ENCODE peak calls at places on chromosome 6, in six cellular contexts. R is HCT116, U is K562, I is H1, W is HepG2, F is GM12878. H is an unnamed sample. For H3K36me3, the result is how much of the 10 kb centered on the place peaks cover.

GRCh38 chr6:135667694-135668455 is 170.3 kb upstream of the AHI1 start:
- DNase-seq in R (no peak), U (no peak), W (no peak), F (no peak), I (no peak), H (no peak)

GRCh38 chr6:134477991-134478635 is 160.2 kb upstream of the SGK1 start:
- DNase-seq in R (no peak), U (no peak), F (no peak), I (no peak), W (no peak), H (no peak)

GRCh38 chr6:34179106-34179720 is 33.3 kb upstream of the GRM4 start:
- DNase-seq in F (no peak), R (no peak), U (no peak), I (no peak), W (no peak), H (no peak)

GRCh38 chr6:33578164-33578563 is 1.9 kb downstream of the BAK1 start:
- DNase-seq in F (no peak), R (no peak), I (no peak), W (no peak), U (no peak), H (no peak)

GRCh38 chr6:165660881-165661415 is 2.1 kb downstream of the PDE10A start:
- DNase-seq in R (no peak), W (no peak), F (no peak), U (no peak), I (no peak), H (no peak)

GRCh38 chr6:147179809-147180208 is 24.4 kb upstream of the STXBP5 start:
- DNase-seq in W (no peak), R (no peak), F (no peak), I (no peak), U (no peak), H (no peak)

GRCh38 chr6:579339-579738 is 77.6 kb downstream of the HUS1B start:
- DNase-seq in R (no peak), I (no peak), W (peak), U (peak), F (no peak), H (no peak)

GRCh38 chr6:143675327-143675900 is 2.4 kb upstream of the PHACTR2 start:
- DNase-seq in W (peak), F (no peak), R (no peak), U (no peak), I (no peak), H (no peak)

GRCh38 chr6:116840091-116840490 is 11.2 kb upstream of the GPRC6A start:
- DNase-seq in R (no peak), I (no peak), U (peak), W (no peak), F (no peak), H (no peak)

GRCh38 chr6:167401525-167402194 is 76.8 kb downstream of the TTLL2 start:
- DNase-seq in R (no peak), W (no peak), I (no peak), F (no peak), U (no peak), H (no peak)

GRCh38 chr6:160036331-160036695 is 67.4 kb downstream of the IGF2R start:
- DNase-seq in W (no peak), F (no peak), U (no peak), I (no peak), R (no peak), H (no peak)
- H3K36me3 ChIP-seq in W (under half), F (under half), U (half or more), I (half or more), R (under half), H (half or more)

DNA sequence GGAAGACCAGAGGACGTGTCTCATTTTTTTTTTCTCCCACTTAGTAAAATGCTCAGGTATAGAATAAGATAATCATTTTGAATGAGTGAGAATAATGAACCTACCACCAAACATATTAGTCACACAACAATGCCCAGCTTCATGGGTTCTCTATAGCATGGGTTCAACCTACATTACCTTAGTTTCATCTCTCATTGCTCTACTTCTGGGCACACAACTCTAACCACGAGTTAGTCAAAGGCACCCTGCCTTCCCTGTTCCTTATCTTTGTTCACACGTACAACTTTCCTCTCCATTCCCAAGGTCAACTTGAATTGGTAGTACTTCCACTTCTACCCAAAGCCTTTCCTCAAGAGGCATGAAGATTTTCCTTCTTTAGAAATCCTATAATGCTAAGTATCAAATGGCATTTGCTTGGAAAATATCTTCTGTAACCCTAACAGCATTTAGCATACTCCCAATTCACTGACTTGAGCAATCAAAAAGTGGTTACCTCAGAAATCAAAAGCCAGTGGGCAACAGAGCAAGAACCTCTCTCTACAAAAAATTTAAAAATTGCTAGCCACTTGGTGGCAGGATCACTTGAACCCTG is 20.9 kb downstream of the DEK start:
- DNase-seq in W (no peak), I (no peak), U (no peak), R (no peak), F (no peak), H (no peak)
- TF ChIP-seq ZNF274 in W (no peak), I (no peak), U (no peak), R (no peak), F (no peak), H (no peak)

GRCh38 chr6:44250718-44251123 is 3.8 kb downstream of the HSP90AB1 start:
- DNase-seq in R (no peak), I (no peak), W (no peak), F (no peak), U (no peak), H (no peak)
- H3K36me3 ChIP-seq in R (half or more), I (half or more), W (under half), F (half or more), U (half or more), H (half or more)

GRCh38 chr6:168883410-168884049 is 370.1 kb downstream of the THBS2 start:
- DNase-seq in R (no peak), F (no peak), W (no peak), U (no peak), I (no peak), H (no peak)

GRCh38 chr6:168885741-168886140 is 367.9 kb downstream of the THBS2 start:
- DNase-seq in R (no peak), F (no peak), U (no peak), I (no peak), W (no peak), H (no peak)

GRCh38 chr6:168885196-168885595 is 368.4 kb downstream of the THBS2 start:
- DNase-seq in F (no peak), U (no peak), W (no peak), I (no peak), R (no peak), H (no peak)

GRCh38 chr6:168884646-168885086 is 369.0 kb downstream of the THBS2 start:
- DNase-seq in R (peak), I (no peak), W (peak), F (no peak), U (peak), H (peak)

GRCh38 chr6:168884050-168884645 is 369.5 kb downstream of the THBS2 start:
- DNase-seq in W (no peak), U (no peak), F (no peak), R (no peak), I (no peak), H (no peak)
- TF ChIP-seq ZNF274 in W (no peak), U (no peak), F (no peak), R (no peak), I (no peak), H (no peak)

DNA sequence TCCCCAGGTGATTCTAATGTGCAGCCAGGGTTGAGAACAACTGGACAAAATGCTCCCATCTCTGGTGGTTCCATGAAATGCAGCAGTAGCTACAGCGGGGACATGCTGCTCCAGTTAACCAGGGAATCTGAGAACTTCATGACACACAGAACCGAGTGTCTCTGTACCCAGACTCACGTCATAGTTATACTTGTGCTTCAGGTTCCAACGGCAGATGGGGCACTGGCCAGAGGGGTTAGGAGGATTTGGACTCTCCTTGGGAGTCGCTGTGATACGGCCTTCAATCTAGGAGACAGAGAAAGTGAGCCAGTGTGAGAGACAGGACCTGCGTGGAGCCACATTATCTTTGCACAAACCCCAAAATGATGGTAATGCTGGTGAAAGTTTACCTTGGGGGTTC is 9.2 kb downstream of the MRPS18A start:
- DNase-seq in I (no peak), U (no peak), F (no peak), W (no peak), R (no peak), H (no peak)
- H3K36me3 ChIP-seq in I (half or more), U (half or more), F (under half), W (half or more), R (half or more), H (half or more)

DNA sequence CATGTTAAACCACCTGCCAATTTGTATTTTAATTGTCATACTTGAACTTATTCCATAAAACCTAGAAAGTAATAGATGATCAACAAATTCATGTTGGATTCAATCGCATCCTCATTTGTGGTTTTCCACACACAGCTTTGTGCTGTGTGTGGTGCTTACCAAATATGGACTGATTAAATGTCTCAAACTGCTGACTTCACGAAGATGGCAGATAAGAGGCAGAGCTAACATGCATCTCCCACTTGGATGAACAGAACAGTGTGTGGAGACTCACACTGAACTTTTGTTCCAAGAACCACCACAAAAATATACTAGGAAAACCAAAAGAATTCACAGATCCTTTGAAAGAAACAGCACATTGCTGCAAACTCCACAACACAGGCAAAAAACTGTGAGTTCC is 603.8 kb downstream of the TENT5A start:
- DNase-seq in W (no peak), I (no peak), U (no peak), R (no peak), F (no peak), H (no peak)
- TF ChIP-seq ZNF274 in W (no peak), I (no peak), U (no peak), R (no peak), F (no peak), H (no peak)

H was measured in NT2/D1.